ENCODE peak calls at places on chromosomes 13 and 19, in nine cellular contexts. L is A549; R is mesothelial cell of epicardium; C is NCI-H1436 treated with DMSO at 0.1 percent for 48 hours; P is activated CD8-positive, alpha-beta T cell treated with anti-CD3 and anti-CD28 coated beads for 36 hours; U is PC-9; O is neuronal stem cell; K is Right ventricle myocardium superior; T is effector CD4-positive, alpha-beta T cell. Y is an unnamed sample.

GRCh38 chr19:49836176-49837008 is 14.6 kb upstream of the PTOV1 start:
- DNase-seq in K (no peak), O (no peak), R (no peak), C (no peak), L (no peak), T (no peak), U (no peak), P (no peak), Y (no peak)

GRCh38 chr13:82647540-82647939 is 1234.7 kb downstream of the SLITRK1 start:
- DNase-seq in O (no peak), P (no peak), R (no peak), C (no peak), T (no peak), L (no peak), U (no peak), K (no peak), Y (no peak)

GRCh38 chr19:2332341-2333026 is 4.0 kb downstream of the SPPL2B start:
- DNase-seq in O (no peak), R (no peak), U (no peak), K (peak), L (no peak), P (peak), C (peak), T (peak), Y (no peak)

GRCh38 chr13:29749401-29750177 is 100.8 kb downstream of the UBL3 start:
- DNase-seq in O (no peak), R (no peak), L (no peak), T (no peak), P (no peak), C (no peak), K (no peak), U (no peak), Y (no peak)

GRCh38 chr19:18282021-18282787 is 782 bp upstream of the JUND start:
- DNase-seq in T (no peak), K (peak), U (no peak), L (no peak), O (no peak), P (peak), R (no peak), C (peak), Y (no peak)

GRCh38 chr13:113903912-113904311 is 40.0 kb upstream of the GAS6 start:
- DNase-seq in U (no peak), P (no peak), R (peak), O (no peak), L (no peak), T (no peak), C (no peak), K (no peak), Y (no peak)

GRCh38 chr19:33063356-33064116 is 1.2 kb downstream of the RHPN2 start:
- DNase-seq in U (no peak), K (no peak), L (peak), P (no peak), R (no peak), T (no peak), C (no peak), O (peak), Y (no peak)

GRCh38 chr13:41668130-41668757 is 210.9 kb downstream of the RGCC start:
- DNase-seq in O (peak), P (peak), C (peak), L (peak), T (peak), U (peak), K (no peak), R (no peak), Y (no peak)

GRCh38 chr19:40739030-40739839 is 11.0 kb downstream of the ACTMAP start:
- DNase-seq in U (no peak), C (no peak), L (no peak), P (no peak), K (peak), R (no peak), T (no peak), O (no peak), Y (no peak)

GRCh38 chr13:48859168-48860105 is 116.3 kb upstream of the FNDC3A start:
- DNase-seq in P (no peak), K (no peak), O (no peak), R (no peak), C (no peak), U (no peak), L (no peak), T (no peak), Y (no peak)

GRCh38 chr13:83168575-83168974 is 713.7 kb downstream of the SLITRK1 start:
- DNase-seq in T (no peak), L (no peak), R (no peak), U (no peak), O (no peak), P (no peak), K (no peak), C (no peak), Y (no peak)

GRCh38 chr19:43782689-43783231 is 2.0 kb upstream of the KCNN4 start:
- DNase-seq in U (peak), T (no peak), P (peak), R (no peak), O (no peak), C (no peak), K (no peak), L (peak), Y (no peak)

GRCh38 chr13:27822258-27822872 is 30.1 kb downstream of the GSX1 start:
- DNase-seq in C (no peak), T (no peak), U (no peak), O (no peak), R (no peak), P (no peak), K (no peak), L (no peak), Y (no peak)

GRCh38 chr13:108566413-108567170 is 62.8 kb upstream of the MYO16 start:
- DNase-seq in L (no peak), R (no peak), P (no peak), T (no peak), C (no peak), K (no peak), U (no peak), O (no peak), Y (no peak)

GRCh38 chr19:53631949-53632407 is at the start of gene DPRX:
- DNase-seq in L (no peak), P (no peak), T (no peak), U (no peak), R (no peak), K (no peak), C (no peak), O (no peak), Y (no peak)

GRCh38 chr13:28552288-28552687 is 57.4 kb upstream of the FLT1 start:
- DNase-seq in P (no peak), O (no peak), R (no peak), C (no peak), T (no peak), L (no peak), K (no peak), U (no peak), Y (no peak)

GRCh38 chr13:62302341-62302740 is 886.7 kb upstream of the PCDH20 start:
- DNase-seq in P (no peak), T (no peak), L (no peak), O (no peak), K (no peak), R (no peak), C (no peak), U (no peak), Y (no peak)

GRCh38 chr19:38555200-38555599 is 62.6 kb downstream of the MAP4K1 start:
- DNase-seq in K (no peak), U (no peak), O (no peak), P (no peak), C (no peak), R (no peak), L (no peak), T (no peak), Y (no peak)

GRCh38 chr13:99215466-99215865 is 14.8 kb downstream of the UBAC2 start:
- DNase-seq in T (peak), U (no peak), O (no peak), P (peak), L (no peak), K (no peak), R (no peak), C (no peak), Y (no peak)

GRCh38 chr13:82681535-82681934 is 1200.7 kb downstream of the SLITRK1 start:
- DNase-seq in C (no peak), P (no peak), U (no peak), L (no peak), O (no peak), K (no peak), R (no peak), T (no peak), Y (no peak)

GRCh38 chr19:48053856-48054255 is 10.0 kb upstream of the CABP5 start:
- DNase-seq in T (no peak), U (no peak), O (no peak), L (no peak), R (no peak), K (no peak), C (no peak), P (no peak), Y (no peak)

GRCh38 chr13:114148521-114148855 is 16.1 kb upstream of the RASA3 start:
- DNase-seq in P (peak), O (no peak), R (no peak), U (no peak), K (no peak), C (no peak), T (peak), L (no peak), Y (no peak)

GRCh38 chr13:24130134-24130792 is 30.3 kb upstream of the SPATA13 start:
- DNase-seq in O (no peak), T (no peak), C (no peak), K (no peak), U (no peak), L (no peak), P (no peak), R (no peak), Y (no peak)

GRCh38 chr13:113333076-113333475 is 30.9 kb downstream of the GRTP1 start:
- DNase-seq in T (no peak), K (peak), R (no peak), P (no peak), O (no peak), U (no peak), C (no peak), L (no peak), Y (no peak)

GRCh38 chr13:48221301-48222190 is 11.5 kb upstream of the ITM2B start:
- DNase-seq in O (no peak), P (no peak), U (no peak), L (no peak), C (no peak), T (no peak), K (no peak), R (no peak), Y (no peak)

GRCh38 chr19:3855321-3855720 is 13.5 kb downstream of the ZFR2 start:
- DNase-seq in K (no peak), R (no peak), L (peak), U (peak), P (peak), C (no peak), O (no peak), T (no peak), Y (no peak)

GRCh38 chr13:91381371-91381770 is 17.1 kb upstream of the GPC5 start:
- DNase-seq in T (no peak), C (no peak), K (no peak), L (peak), U (no peak), P (no peak), O (no peak), R (no peak), Y (no peak)

GRCh38 chr19:51948979-51949378 is 21.7 kb downstream of the ZNF613 start:
- DNase-seq in T (no peak), R (no peak), O (no peak), L (no peak), C (no peak), K (no peak), U (no peak), P (no peak), Y (no peak)

GRCh38 chr13:34611678-34612077 is 330.4 kb upstream of the NBEA start:
- DNase-seq in O (peak), T (no peak), C (no peak), R (no peak), P (no peak), L (no peak), U (no peak), K (no peak), Y (no peak)

GRCh38 chr19:10567696-10568443 is 909 bp downstream of the CDKN2D start:
- DNase-seq in R (no peak), O (no peak), P (peak), U (no peak), T (no peak), K (no peak), L (no peak), C (no peak), Y (no peak)

GRCh38 chr13:24878340-24878739 is 114.4 kb downstream of the RNF17 start:
- DNase-seq in K (no peak), T (no peak), R (no peak), L (no peak), P (no peak), U (no peak), O (no peak), C (no peak), Y (no peak)

GRCh38 chr19:29489182-29489951 is 36.4 kb upstream of the VSTM2B start:
- DNase-seq in P (no peak), U (no peak), R (no peak), O (no peak), L (no peak), K (no peak), C (no peak), T (no peak), Y (no peak)

GRCh38 chr13:103694471-103694870 is 628.3 kb upstream of the SLC10A2 start:
- DNase-seq in U (no peak), R (peak), L (no peak), C (no peak), O (no peak), T (no peak), K (peak), P (no peak), Y (no peak)

GRCh38 chr13:95176611-95177259 is 124.5 kb downstream of the ABCC4 start:
- DNase-seq in K (no peak), P (no peak), O (no peak), U (no peak), R (no peak), T (no peak), C (no peak), L (no peak), Y (no peak)

GRCh38 chr19:2309734-2310362 is 1.9 kb upstream of the LINGO3 start:
- DNase-seq in T (no peak), C (no peak), U (no peak), R (no peak), O (no peak), L (peak), K (no peak), P (no peak), Y (no peak)

GRCh38 chr19:38032151-38032550 is 125.1 kb downstream of the SIPA1L3 start:
- DNase-seq in O (no peak), L (no peak), R (no peak), T (no peak), K (no peak), U (no peak), P (no peak), C (no peak), Y (no peak)

GRCh38 chr13:64061649-64062048 is 2646.0 kb upstream of the PCDH20 start:
- DNase-seq in K (no peak), T (no peak), L (no peak), R (no peak), C (no peak), O (no peak), P (no peak), U (no peak), Y (no peak)

GRCh38 chr13:22765566-22765965 is 415.2 kb upstream of the SGCG start:
- DNase-seq in C (no peak), R (no peak), T (no peak), K (no peak), P (no peak), O (no peak), U (no peak), L (no peak), Y (no peak)

GRCh38 chr13:40485611-40486517 is 180.6 kb downstream of the FOXO1 start:
- DNase-seq in K (no peak), U (no peak), O (no peak), R (no peak), P (peak), L (no peak), C (no peak), T (peak), Y (no peak)